ENCODE peak calls at places on chromosomes 16 and 17, in five cellular contexts. W, Z, C, L and E are unnamed samples.

GRCh38 chr16:81437860-81438259 is 6.7 kb upstream of the CMIP start:
- DNase-seq in C (no peak), W (no peak), Z (no peak), L (no peak), E (no peak)

GRCh38 chr17:78828470-78829185 is 12.0 kb downstream of the USP36 start:
- DNase-seq in Z (peak), W (no peak), C (no peak), L (peak), E (peak)

GRCh38 chr17:17297217-17297616 is 6.0 kb upstream of the NT5M start:
- DNase-seq in W (no peak), Z (peak), L (peak), C (no peak), E (no peak)

GRCh38 chr17:12037970-12038369 is 17.3 kb downstream of the MAP2K4 start:
- DNase-seq in Z (no peak), L (no peak), W (no peak), C (no peak), E (no peak)

GRCh38 chr17:64492481-64493109 is 4.3 kb downstream of the POLG2 start:
- DNase-seq in Z (no peak), L (no peak), W (no peak), C (no peak), E (no peak)

GRCh38 chr17:4241535-4241934 is 22.2 kb downstream of the ANKFY1 start:
- DNase-seq in C (no peak), Z (no peak), W (no peak), L (no peak), E (no peak)

GRCh38 chr17:64095144-64095882 is 34.6 kb downstream of the ERN1 start:
- DNase-seq in Z (no peak), W (no peak), L (no peak), C (no peak), E (no peak)

GRCh38 chr17:81490599-81490992 is 22.0 kb downstream of the ACTG1 start:
- DNase-seq in Z (no peak), C (no peak), L (no peak), W (no peak), E (no peak)

GRCh38 chr17:57918017-57918895 is 37.0 kb downstream of the CUEDC1 start:
- DNase-seq in Z (peak), L (peak), W (no peak), C (no peak), E (no peak)

GRCh38 chr17:50270430-50271172 is 3.7 kb upstream of the TMEM92 start:
- DNase-seq in C (no peak), Z (peak), W (no peak), L (peak), E (peak)

GRCh38 chr17:31488982-31489294 is 97.5 kb downstream of the RAB11FIP4 start:
- DNase-seq in W (no peak), C (peak), Z (no peak), L (no peak), E (no peak)

GRCh38 chr17:17350491-17351355 is 47.5 kb downstream of the NT5M start:
- DNase-seq in Z (peak), C (no peak), W (no peak), L (peak), E (peak)

GRCh38 chr17:7294614-7295153 is at the start of gene YBX2:
- DNase-seq in C (peak), W (peak), Z (peak), L (peak), E (peak)

GRCh38 chr17:78737332-78737731 is 44.7 kb downstream of the CYTH1 start:
- DNase-seq in C (no peak), Z (peak), L (peak), W (no peak), E (peak)

GRCh38 chr16:57175896-57176295 is 9.9 kb downstream of the PSME3IP1 start:
- DNase-seq in L (no peak), Z (no peak), W (no peak), C (no peak), E (no peak)

GRCh38 chr17:2055494-2056220 is 754 bp downstream of the HIC1 start:
- DNase-seq in C (no peak), W (peak), L (peak), Z (peak), E (peak)

GRCh38 chr17:66663041-66663494 is 171.8 kb upstream of the CACNG5 start:
- DNase-seq in C (no peak), W (no peak), L (no peak), Z (no peak), E (no peak)

GRCh38 chr17:52155301-52155700 is 3.2 kb downstream of the CA10 start:
- DNase-seq in C (no peak), L (no peak), W (no peak), Z (no peak), E (no peak)

GRCh38 chr16:29876578-29877249 is 13.7 kb upstream of the CDIPT start:
- DNase-seq in L (peak), W (peak), C (no peak), Z (no peak), E (no peak)

GRCh38 chr17:9141423-9141753 is 120.1 kb downstream of the NTN1 start:
- DNase-seq in W (no peak), Z (no peak), C (no peak), L (no peak), E (no peak)

GRCh38 chr17:83104577-83105505 is 25.4 kb downstream of the METRNL start:
- DNase-seq in W (no peak), C (no peak), L (no peak), Z (no peak), E (no peak)

GRCh38 chr17:44311562-44312181 is 3.3 kb downstream of the RUNDC3A start:
- DNase-seq in Z (no peak), W (no peak), C (no peak), L (no peak), E (no peak)

GRCh38 chr17:61384384-61385090 is 15.1 kb upstream of the TBX2 start:
- DNase-seq in C (no peak), W (no peak), L (no peak), Z (no peak), E (no peak)

GRCh38 chr17:60247836-60248461 is 98.2 kb downstream of the CA4 start:
- DNase-seq in Z (no peak), L (no peak), W (no peak), C (no peak), E (no peak)

GRCh38 chr17:2068589-2069051 is 13.7 kb downstream of the HIC1 start:
- DNase-seq in L (peak), C (no peak), W (no peak), Z (peak), E (no peak)

GRCh38 chr16:81779540-81780320 is 639 bp downstream of the PLCG2 start:
- DNase-seq in W (peak), C (peak), Z (no peak), L (peak), E (no peak)

GRCh38 chr17:979539-980405 is at the start of gene NXN:
- DNase-seq in Z (peak), L (peak), W (peak), C (peak), E (peak)

GRCh38 chr17:38749222-38750043 is 1.3 kb upstream of the PCGF2 start:
- DNase-seq in C (peak), L (peak), Z (peak), W (no peak), E (no peak)

GRCh38 chr17:45976755-45977505 is 22.1 kb upstream of the STH start:
- DNase-seq in W (no peak), Z (peak), C (no peak), L (peak), E (no peak)

GRCh38 chr17:55053855-55054254 is 85.3 kb downstream of the STXBP4 start:
- DNase-seq in W (no peak), Z (peak), L (no peak), C (no peak), E (no peak)

GRCh38 chr17:76517638-76518038 is 16.4 kb upstream of the RHBDF2 start:
- DNase-seq in Z (no peak), W (no peak), C (no peak), L (no peak), E (no peak)

GRCh38 chr17:30363715-30364202 is 15.0 kb upstream of the CPD start:
- DNase-seq in W (peak), C (no peak), L (peak), Z (peak), E (no peak)

GRCh38 chr17:2867441-2868424 is 71.5 kb downstream of the RAP1GAP2 start:
- DNase-seq in Z (peak), L (peak), C (no peak), W (no peak), E (no peak)

GRCh38 chr16:87707097-87707496 is 58.7 kb downstream of the KLHDC4 start:
- DNase-seq in W (no peak), L (no peak), Z (no peak), C (no peak), E (no peak)

GRCh38 chr16:27319257-27319965 is 5.6 kb downstream of the IL4R start:
- DNase-seq in Z (no peak), L (no peak), W (no peak), C (no peak), E (no peak)